ENCODE peak calls at places on chromosomes 2 and 18, in five cellular contexts. A is colonic mucosa, P is neuronal stem cell, W is fibroblast of lung, U is PC-3. Z is an unnamed sample.

GRCh38 chr2:51219468-51219867 is 187.5 kb upstream of the NRXN1 start:
- DNase-seq in W (no peak), U (peak; percentile 40), A (no peak), P (no peak), Z (no peak)

GRCh38 chr18:54828986-54829385 is 709 bp downstream of the RAB27B start:
- DNase-seq in U (no peak), A (no peak), W (no peak), P (no peak), Z (no peak)

GRCh38 chr2:12715878-12716249 is 872 bp upstream of the TRIB2 start:
- DNase-seq in W (peak; percentile 85), P (peak; percentile 51), A (peak; percentile 78), U (peak; percentile 89), Z (no peak)

GRCh38 chr2:46481541-46482193 is 2.3 kb downstream of the TMEM247 start:
- DNase-seq in A (no peak), U (peak; percentile 88), W (peak; percentile 97), P (no peak), Z (no peak)

GRCh38 chr2:227214622-227215041 is 50.2 kb downstream of the COL4A3 start:
- DNase-seq in W (no peak), U (peak; percentile 29), A (no peak), P (no peak), Z (no peak)

GRCh38 chr2:182761903-182762302 is 45.8 kb downstream of the DNAJC10 start:
- DNase-seq in P (no peak), A (no peak), U (no peak), W (peak; percentile 77), Z (no peak)

GRCh38 chr2:84959045-84959493 is 11.9 kb upstream of the KCMF1 start:
- DNase-seq in P (no peak), U (peak; percentile 81), W (peak; percentile 69), A (no peak), Z (no peak)

GRCh38 chr2:102224824-102225739 is 38.3 kb downstream of the IL1RL2 start:
- DNase-seq in U (no peak), P (no peak), A (no peak), W (no peak), Z (no peak)

GRCh38 chr2:112777036-112777435 is 7.3 kb downstream of the IL1A start:
- DNase-seq in U (no peak), W (no peak), P (no peak), A (no peak), Z (no peak)

GRCh38 chr2:217052856-217053577 is 193.2 kb upstream of the TNP1 start:
- DNase-seq in P (no peak), W (no peak), U (no peak), A (no peak), Z (no peak)

GRCh38 chr2:215435809-215436704 is at the start of gene FN1:
- DNase-seq in U (peak; percentile 82), P (peak; percentile 82), A (peak; percentile 91), W (peak; percentile 100), Z (no peak)
- H3K9ac ChIP-seq in U (peak within 1 kb of the TSS; percentile 87), P (peak within 1 kb of the TSS; percentile 79), A (peak within 1 kb of the TSS; percentile 56), W (peak within 1 kb of the TSS; percentile 95), Z (peak within 1 kb of the TSS; percentile 90)

DNA sequence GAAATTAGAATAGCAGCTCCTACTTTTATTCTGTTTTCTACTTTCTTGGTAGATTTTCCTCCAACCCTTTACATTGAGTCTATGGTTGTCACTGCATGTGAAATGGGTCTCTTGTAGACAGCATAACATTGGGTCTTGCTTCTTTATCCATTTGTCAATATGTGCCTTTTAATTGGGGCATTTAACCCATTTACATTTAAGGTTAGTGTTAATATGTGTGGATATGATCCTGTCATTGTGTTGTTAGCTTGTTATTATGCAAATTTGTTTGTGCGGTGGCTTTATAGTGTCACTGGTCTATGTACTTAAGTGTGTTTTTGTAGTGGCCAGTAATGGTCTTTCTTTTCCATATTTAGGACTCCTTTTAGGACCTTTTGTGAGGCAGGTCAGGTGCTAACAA is 276.9 kb upstream of the SPHKAP start:
- DNase-seq in W (no peak), A (no peak), P (no peak), U (no peak), Z (no peak)
- H3K9me3 ChIP-seq in W (no peaks in the 10 kb centered on the region), A (no peaks in the 10 kb centered on the region), P (no peaks in the 10 kb centered on the region), U (peaks cover 14% of the 10 kb centered on the region), Z (no peaks in the 10 kb centered on the region)

GRCh38 chr2:37647941-37648315 is 23.5 kb downstream of the CDC42EP3 start:
- DNase-seq in A (no peak), P (no peak), U (no peak), W (no peak), Z (no peak)
- H3K9ac ChIP-seq in A (no peak overlapping the region), P (no peak overlapping the region), U (no peak overlapping the region), W (no peak overlapping the region), Z (no peak overlapping the region)

GRCh38 chr18:78900938-78901909 is 78.4 kb upstream of the SALL3 start:
- DNase-seq in W (no peak), P (no peak), U (no peak), A (no peak), Z (no peak)

GRCh38 chr18:78903436-78904178 is 76.0 kb upstream of the SALL3 start:
- DNase-seq in A (no peak), U (no peak), P (no peak), W (no peak), Z (no peak)

GRCh38 chr18:78902795-78903435 is 76.7 kb upstream of the SALL3 start:
- DNase-seq in U (no peak), W (no peak), P (no peak), A (no peak), Z (no peak)

GRCh38 chr18:78904179-78904531 is 75.5 kb upstream of the SALL3 start:
- DNase-seq in U (no peak), P (no peak), A (no peak), W (no peak), Z (no peak)

DNA sequence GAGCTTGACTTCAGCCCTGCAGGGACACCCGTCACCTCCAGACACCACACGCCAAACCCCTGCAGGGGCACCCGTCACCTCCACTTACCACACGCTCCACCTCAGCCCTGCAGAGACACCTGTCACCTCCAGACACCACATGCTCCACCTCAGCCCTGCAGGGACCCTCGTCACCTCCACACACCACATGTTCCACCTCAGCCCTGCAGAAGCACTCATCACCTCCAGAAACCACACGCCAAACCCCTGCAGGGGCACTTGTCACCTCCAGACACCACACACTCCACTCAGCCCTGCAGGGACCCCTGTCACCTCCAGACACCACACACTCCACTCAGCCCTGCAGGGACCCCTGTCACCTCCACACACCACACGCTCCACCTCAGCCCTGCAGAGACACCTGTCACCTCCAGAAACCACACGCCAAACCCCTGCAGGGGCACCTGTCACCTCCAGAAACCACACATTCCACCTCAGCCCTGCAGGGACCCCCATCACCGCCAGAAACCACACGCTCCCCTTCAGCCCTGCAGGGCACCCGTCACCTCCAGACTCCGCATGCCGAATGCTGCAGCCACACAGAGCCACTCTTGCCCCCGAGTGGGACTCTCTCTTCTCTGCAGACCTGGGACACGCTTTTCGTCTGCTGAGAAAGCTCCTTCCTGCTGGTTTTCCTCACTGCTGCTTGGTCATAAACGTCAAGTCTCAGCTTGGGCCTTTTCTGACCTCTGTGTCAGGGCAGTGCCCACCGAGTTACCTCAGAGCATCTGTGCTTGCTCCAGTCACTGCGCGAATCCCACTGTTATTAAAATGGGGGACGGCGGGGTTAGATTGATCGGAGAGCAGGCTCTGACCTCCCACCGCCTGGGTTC is 77.5 kb upstream of the SALL3 start:
- DNase-seq in W (no peak), U (no peak), A (no peak), P (no peak), Z (no peak)
- H3K9me3 ChIP-seq in W (no peaks in the 10 kb centered on the region), U (no peaks in the 10 kb centered on the region), A (no peaks in the 10 kb centered on the region), P (no peaks in the 10 kb centered on the region), Z (no peaks in the 10 kb centered on the region)

DNA sequence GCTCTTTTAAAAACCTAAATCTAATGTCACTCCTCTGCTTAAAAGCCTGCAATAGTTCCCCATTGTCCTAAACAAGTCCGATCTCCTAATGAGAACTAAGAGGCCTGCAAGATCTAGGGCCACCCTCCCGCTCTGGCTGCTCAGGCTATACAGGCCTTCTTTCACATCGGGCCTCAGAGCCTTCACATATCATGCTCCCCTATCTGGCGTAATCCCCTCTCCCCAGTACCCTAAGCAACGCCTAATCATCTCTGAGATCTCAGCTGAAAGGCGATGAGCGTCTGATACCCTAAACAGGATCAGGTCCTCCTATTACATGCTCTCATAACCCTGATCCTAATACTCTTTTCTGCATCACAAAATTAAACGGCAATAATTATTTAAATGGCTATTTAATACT is 1.8 kb downstream of the MAP4K3 start:
- DNase-seq in W (peak; percentile 39), U (no peak), P (peak; percentile 14), A (peak; percentile 24), Z (no peak)
- H3K9ac ChIP-seq in W (peak overlapping the region; percentile 56), U (peak overlapping the region; percentile 94), P (no peak overlapping the region), A (peak overlapping the region; percentile 19), Z (peak overlapping the region; percentile 79)

GRCh38 chr2:4188561-4188960 is 485.2 kb downstream of the DCDC2C start:
- DNase-seq in P (no peak), W (no peak), U (no peak), A (no peak), Z (no peak)

GRCh38 chr2:4192119-4192518 is 488.7 kb downstream of the DCDC2C start:
- DNase-seq in P (no peak), A (no peak), U (no peak), W (no peak), Z (no peak)

GRCh38 chr2:4190548-4190947 is 487.2 kb downstream of the DCDC2C start:
- DNase-seq in A (no peak), P (no peak), W (no peak), U (no peak), Z (no peak)
- H3K9me3 ChIP-seq in A (no peaks in the 10 kb centered on the region), P (peaks cover 2% of the 10 kb centered on the region), W (no peaks in the 10 kb centered on the region), U (peaks cover 5% of the 10 kb centered on the region), Z (peaks cover 3% of the 10 kb centered on the region)

GRCh38 chr2:88452151-88452851 is at the start of gene FOXI3:
- DNase-seq in W (no peak), P (peak; percentile 31), A (no peak), U (no peak), Z (no peak)
- H3K9ac ChIP-seq in W (no peak within 1 kb of the TSS), P (peak within 1 kb of the TSS; percentile 60), A (no peak within 1 kb of the TSS), U (no peak within 1 kb of the TSS), Z (no peak within 1 kb of the TSS)

DNA sequence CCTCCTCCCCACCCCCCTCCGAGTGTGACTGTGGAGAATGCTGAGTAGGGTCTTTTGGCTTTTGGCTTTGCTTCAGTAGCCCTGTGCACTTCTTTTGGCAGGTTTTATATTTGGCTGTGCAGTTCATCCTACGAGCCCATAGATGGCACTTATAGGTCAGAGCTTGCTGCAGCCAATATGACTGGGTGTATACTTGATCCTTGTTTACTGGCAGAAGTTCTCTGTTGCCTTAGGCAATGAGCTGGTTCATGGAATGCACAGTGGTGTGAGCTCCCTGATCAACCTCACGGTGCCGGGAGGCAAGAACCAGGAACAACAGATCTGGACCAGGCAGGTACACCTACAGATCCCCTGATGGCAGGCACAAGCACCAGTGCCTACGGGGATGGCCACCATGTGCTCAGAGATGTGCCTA is 190.2 kb downstream of the KIAA1328 start:
- DNase-seq in U (peak; percentile 43), A (no peak), W (peak; percentile 15), P (no peak), Z (no peak)
- H3K9me3 ChIP-seq in U (no peaks in the 10 kb centered on the region), A (no peaks in the 10 kb centered on the region), W (no peaks in the 10 kb centered on the region), P (peaks cover 6% of the 10 kb centered on the region), Z (no peaks in the 10 kb centered on the region)

DNA sequence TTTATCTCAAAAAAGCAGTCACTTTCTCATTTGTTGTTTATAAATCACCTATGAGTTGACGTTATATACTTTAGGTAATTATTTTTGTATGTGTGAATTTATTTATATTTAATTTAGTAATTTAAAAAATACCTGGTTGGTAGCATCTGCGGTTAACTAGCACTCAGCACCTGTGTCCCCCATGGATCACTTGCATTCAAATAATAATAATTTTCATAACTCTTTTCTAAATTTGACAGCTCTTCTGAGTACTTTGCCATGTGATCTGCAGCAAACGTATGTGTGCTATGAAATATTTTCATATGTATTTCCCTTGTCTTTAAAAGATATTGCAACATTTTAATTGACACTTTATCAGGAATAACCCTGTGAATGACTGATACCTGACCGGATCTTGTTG is 88.1 kb downstream of the CMPK2 start:
- DNase-seq in U (no peak), A (no peak), W (no peak), P (no peak), Z (no peak)
- H3K9ac ChIP-seq in U (no peak overlapping the region), A (no peak overlapping the region), W (no peak overlapping the region), P (no peak overlapping the region), Z (no peak overlapping the region)

Z was measured in SK-N-MC.